ENCODE peak calls at places on chromosome 14, in ten cellular contexts. K is activated CD4-positive, alpha-beta memory T cell treated with anti-CD3 and anti-CD28 coated beads, Interleukin-2, amount 10 ng/mL, durations not matched to agents 7 days and 5 days; H is sigmoid colon; C is amygdala; M is activated T-cell treated with anti-CD3 and anti-CD28 coated beads for 4 hours; Z is GM19239; U is NAMALWA; V is stimulated activated CD8-positive, alpha-beta memory T cell treated with anti-CD3 and anti-CD28 coated beads, Interleukin-2, amount 100 ng/mL, for 1 hour; O is SJSA1; E is posterior cingulate gyrus. D is an unnamed sample.

GRCh38 chr14:24427537-24428508 is 1.6 kb downstream of the CBLN3 start:
- DNase-seq in K (no peak), H (no peak), C (no peak), M (no peak), Z (no peak), U (no peak), V (no peak), O (no peak), E (no peak), D (no peak)

GRCh38 chr14:96631621-96632362 is 129.6 kb downstream of the PAPOLA start:
- DNase-seq in K (peak; percentile 12), H (no peak), C (no peak), M (peak; percentile 2), Z (no peak), U (no peak), V (no peak), O (peak; percentile 21), E (no peak), D (no peak)

GRCh38 chr14:64726585-64726890 is 22.3 kb downstream of the PLEKHG3 start:
- DNase-seq in K (peak; percentile 59), H (peak; percentile 62), C (no peak), M (no peak), Z (no peak), U (no peak), V (no peak), O (peak; percentile 64), E (no peak), D (no peak)

GRCh38 chr14:90272523-90272922 is 16.2 kb downstream of the PSMC1 start:
- DNase-seq in K (no peak), H (no peak), C (no peak), M (no peak), Z (no peak), U (no peak), V (no peak), O (peak; percentile 18), E (no peak), D (no peak)

GRCh38 chr14:83559721-83560120 is 1970.2 kb upstream of the FLRT2 start:
- DNase-seq in K (no peak), H (no peak), C (no peak), M (no peak), Z (no peak), U (no peak), V (no peak), O (no peak), E (no peak), D (no peak)

GRCh38 chr14:99338313-99338712 is 66.3 kb upstream of the BCL11B start:
- DNase-seq in K (no peak), H (no peak), C (no peak), M (no peak), Z (no peak), U (no peak), V (no peak), O (no peak), E (no peak), D (no peak)

GRCh38 chr14:26444745-26445144 is 153.1 kb downstream of the NOVA1 start:
- DNase-seq in K (no peak), H (no peak), C (no peak), M (no peak), Z (no peak), U (peak; percentile 4), V (no peak), O (no peak), E (no peak), D (no peak)

GRCh38 chr14:96192975-96193805 is 11.4 kb upstream of the BDKRB2 start:
- DNase-seq in K (no peak), H (no peak), C (peak; percentile 67), M (no peak), Z (no peak), U (no peak), V (no peak), O (no peak), E (no peak), D (no peak)

GRCh38 chr14:22375321-22375930 is 213.6 kb downstream of the DAD1 start:
- DNase-seq in K (no peak), H (no peak), C (no peak), M (no peak), Z (no peak), U (peak; percentile 76), V (no peak), O (no peak), E (no peak), D (no peak)